ENCODE peak calls at places on chromosomes 12 and 14, in ten cellular contexts. G is IMR-90; P is adipocyte; O is AG04450; R is brain microvascular endothelial cell; Q is PC-3; C is fibroblast of the aortic adventitia; F is naive thymus-derived CD4-positive, alpha-beta T cell; W is foreskin fibroblast; I is right cardiac atrium. U is an unnamed sample.

GRCh38 chr12:8698132-8698829 is 490 bp downstream of the RIMKLB start:
- DNase-seq in G (peak; percentile 16), P (peak; percentile 87), O (no peak), R (no peak), Q (no peak), C (peak; percentile 45), F (peak; percentile 47), W (peak; percentile 74), I (peak; percentile 79), U (peak; percentile 92)

GRCh38 chr14:105710119-105711057 is 184.0 kb downstream of the TMEM121 start:
- DNase-seq in G (no peak), P (no peak), O (no peak), R (no peak), Q (no peak), C (no peak), F (no peak), W (no peak), I (no peak), U (no peak)

GRCh38 chr12:27333311-27334009 is 824 bp downstream of the BMAL2 start:
- DNase-seq in G (no peak), P (peak; percentile 50), O (no peak), R (no peak), Q (peak; percentile 46), C (peak; percentile 16), F (peak; percentile 18), W (peak; percentile 43), I (no peak), U (peak; percentile 53)

GRCh38 chr14:74083161-74083560 is 1.1 kb downstream of the ALDH6A1 start:
- DNase-seq in G (peak; percentile 13), P (no peak), O (no peak), R (no peak), Q (no peak), C (no peak), F (no peak), W (no peak), I (no peak), U (no peak)

GRCh38 chr14:69848156-69848555 is 31.1 kb upstream of the SMOC1 start:
- DNase-seq in G (no peak), P (no peak), O (no peak), R (no peak), Q (no peak), C (no peak), F (no peak), W (no peak), I (no peak), U (no peak)

GRCh38 chr12:66055837-66056319 is 74.7 kb downstream of the LLPH start:
- DNase-seq in G (no peak), P (peak; percentile 11), O (no peak), R (no peak), Q (no peak), C (peak; percentile 28), F (no peak), W (peak; percentile 38), I (no peak), U (no peak)

GRCh38 chr12:27012239-27012981 is 1.8 kb downstream of the TM7SF3 start:
- DNase-seq in G (no peak), P (no peak), O (no peak), R (no peak), Q (no peak), C (no peak), F (no peak), W (no peak), I (no peak), U (peak; percentile 15)

GRCh38 chr14:28759056-28759657 is 7.4 kb upstream of the FOXG1 start:
- DNase-seq in G (no peak), P (no peak), O (no peak), R (no peak), Q (no peak), C (no peak), F (no peak), W (peak; percentile 43), I (no peak), U (no peak)

GRCh38 chr12:30614031-30614430 is 81.6 kb downstream of the IPO8 start:
- DNase-seq in G (no peak), P (no peak), O (no peak), R (no peak), Q (no peak), C (peak; percentile 3), F (no peak), W (peak; percentile 17), I (no peak), U (no peak)

GRCh38 chr12:4272976-4273650 is 449 bp upstream of the CCND2 start:
- DNase-seq in G (no peak), P (no peak), O (no peak), R (no peak), Q (no peak), C (no peak), F (peak; percentile 37), W (peak; percentile 35), I (no peak), U (no peak)

GRCh38 chr12:835754-836493 is 83.5 kb downstream of the WNK1 start:
- DNase-seq in G (no peak), P (peak; percentile 67), O (no peak), R (no peak), Q (no peak), C (no peak), F (no peak), W (peak; percentile 20), I (no peak), U (no peak)

GRCh38 chr12:116861331-116861730 is 19.9 kb downstream of the HRK start:
- DNase-seq in G (peak; percentile 90), P (peak; percentile 79), O (peak; percentile 75), R (peak; percentile 74), Q (peak; percentile 54), C (peak; percentile 65), F (no peak), W (peak; percentile 90), I (peak; percentile 34), U (no peak)

GRCh38 chr14:64841121-64841611 is 38.5 kb downstream of the SPTB start:
- DNase-seq in G (peak; percentile 62), P (peak; percentile 53), O (peak; percentile 26), R (peak; percentile 64), Q (peak; percentile 88), C (peak; percentile 61), F (no peak), W (peak; percentile 74), I (no peak), U (no peak)

GRCh38 chr12:94779520-94779919 is 129.2 kb upstream of the TMCC3 start:
- DNase-seq in G (peak; percentile 26), P (peak; percentile 31), O (no peak), R (peak; percentile 79), Q (no peak), C (peak; percentile 87), F (no peak), W (peak; percentile 24), I (no peak), U (no peak)

GRCh38 chr14:74394549-74394948 is 31.5 kb downstream of the SYNDIG1L start:
- DNase-seq in G (no peak), P (no peak), O (no peak), R (no peak), Q (no peak), C (no peak), F (no peak), W (no peak), I (no peak), U (no peak)

GRCh38 chr12:133130808-133131128 is 341 bp downstream of the ZNF10 start:
- DNase-seq in G (no peak), P (peak; percentile 56), O (no peak), R (no peak), Q (no peak), C (peak; percentile 20), F (no peak), W (no peak), I (peak; percentile 46), U (peak; percentile 85)

GRCh38 chr14:68167717-68168087 is 348.1 kb downstream of the RAD51B start:
- DNase-seq in G (no peak), P (no peak), O (no peak), R (no peak), Q (no peak), C (no peak), F (no peak), W (no peak), I (no peak), U (no peak)
- H3K4me3 ChIP-seq in G (no peak overlapping the region), P (no peak overlapping the region), O (no peak overlapping the region), R (no peak overlapping the region), Q (no peak overlapping the region), C (no peak overlapping the region), F (no peak overlapping the region), W (no peak overlapping the region), I (no peak overlapping the region), U (no peak overlapping the region)

DNA sequence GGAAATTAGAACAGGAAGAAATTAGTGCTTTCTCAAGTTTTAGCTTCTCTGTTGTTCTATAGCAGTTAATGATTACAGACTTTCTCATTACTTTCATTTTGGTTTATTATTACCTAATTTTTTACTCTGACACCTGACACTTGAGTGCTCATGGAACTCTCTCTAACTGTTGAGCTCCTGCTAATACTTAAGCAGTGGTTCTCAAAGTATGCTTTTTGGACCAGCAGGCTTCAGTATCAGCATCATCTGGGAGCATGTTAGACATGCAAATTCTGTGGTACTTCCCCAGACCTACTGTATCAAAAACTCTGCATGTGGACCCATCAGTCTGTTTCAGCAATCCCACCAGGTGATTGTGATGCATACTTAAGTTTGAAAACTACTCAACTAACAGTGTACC is 235.3 kb downstream of the CCDC91 start:
- DNase-seq in G (no peak), P (no peak), O (no peak), R (no peak), Q (no peak), C (no peak), F (no peak), W (no peak), I (no peak), U (no peak)
- H3K4me3 ChIP-seq in G (no peak overlapping the region), P (no peak overlapping the region), O (no peak overlapping the region), R (no peak overlapping the region), Q (no peak overlapping the region), C (no peak overlapping the region), F (no peak overlapping the region), W (no peak overlapping the region), I (no peak overlapping the region), U (no peak overlapping the region)

DNA sequence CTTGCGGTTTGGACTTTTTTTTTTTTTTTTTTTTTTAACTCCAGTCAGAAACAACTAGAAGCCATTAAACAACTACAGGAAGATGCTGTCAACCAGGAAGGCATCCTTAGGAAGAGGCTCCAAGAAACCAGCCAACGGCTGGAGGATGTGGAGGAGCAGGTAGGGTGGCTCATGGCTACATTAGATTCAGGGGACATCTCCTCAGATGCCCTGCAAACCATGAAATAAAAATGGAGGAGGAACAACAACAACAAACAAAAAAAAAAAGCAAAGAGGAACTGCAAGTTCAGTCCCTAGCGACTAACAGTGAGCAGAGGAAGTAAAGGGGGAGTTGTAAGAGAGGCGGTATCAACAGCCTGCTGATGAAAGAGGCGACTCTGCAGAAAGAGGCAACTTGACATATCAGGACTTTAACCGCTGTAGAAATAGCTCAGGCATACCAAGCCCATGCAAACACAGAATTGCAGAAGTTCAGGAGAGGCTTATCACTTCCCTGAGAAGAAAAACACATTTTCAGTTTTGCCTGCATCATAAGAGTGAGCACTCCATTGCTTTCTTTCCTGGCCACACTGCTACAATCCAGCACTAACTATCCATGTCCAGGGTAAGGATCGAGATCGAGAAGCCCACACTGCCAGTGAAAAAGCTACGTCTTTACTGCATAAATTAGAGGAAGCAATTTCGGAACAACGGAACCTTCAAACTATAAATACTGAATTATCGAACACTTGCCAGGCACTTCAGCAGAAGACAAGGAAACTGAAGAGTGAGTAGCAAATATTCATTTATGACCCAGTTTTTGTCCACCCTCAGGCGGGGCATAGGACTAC is 103.5 kb upstream of the BCAT1 start:
- DNase-seq in G (no peak), P (no peak), O (no peak), R (no peak), Q (no peak), C (peak; percentile 31), F (no peak), W (no peak), I (no peak), U (peak; percentile 61)
- H3K4me3 ChIP-seq in G (no peak overlapping the region), P (no peak overlapping the region), O (no peak overlapping the region), R (no peak overlapping the region), Q (no peak overlapping the region), C (peak overlapping the region; percentile 39), F (peak overlapping the region; percentile 94), W (no peak overlapping the region), I (peak overlapping the region; percentile 59), U (peak overlapping the region; percentile 43)

GRCh38 chr12:25817166-25817565 is 141.3 kb upstream of the RASSF8 start:
- DNase-seq in G (peak; percentile 7), P (no peak), O (no peak), R (no peak), Q (peak; percentile 54), C (no peak), F (no peak), W (no peak), I (no peak), U (no peak)
- H3K4me3 ChIP-seq in G (no peak overlapping the region), P (no peak overlapping the region), O (no peak overlapping the region), R (no peak overlapping the region), Q (no peak overlapping the region), C (no peak overlapping the region), F (no peak overlapping the region), W (no peak overlapping the region), I (no peak overlapping the region), U (no peak overlapping the region)